ENCODE peak calls at places on chromosomes 3 and 15, in six cellular contexts. P is occipital lobe; G is body of pancreas; C is CD8-positive, alpha-beta memory T cell; H is stimulated activated CD4-positive, alpha-beta T cell treated with anti-CD3 and anti-CD28 coated beads, TNF-alpha, amount 100 ng/mL, for 4 hours; M is cardiac muscle cell. R is an unnamed sample.

GRCh38 chr3:13095408-13095861 is 22.2 kb upstream of the IQSEC1 start:
- DNase-seq in P (peak), G (no peak), C (peak), H (no peak), M (no peak), R (no peak)

GRCh38 chr15:25022233-25022632 is 67.4 kb downstream of the SNRPN start:
- DNase-seq in P (no peak), G (no peak), C (no peak), H (no peak), M (no peak), R (no peak)

GRCh38 chr3:128011140-128011539 is 41.1 kb upstream of the SEC61A1 start:
- DNase-seq in P (no peak), G (peak), C (no peak), H (no peak), M (peak), R (peak)

GRCh38 chr15:38325290-38325990 is 72.8 kb downstream of the SPRED1 start:
- DNase-seq in P (no peak), G (no peak), C (no peak), H (no peak), M (no peak), R (no peak)

GRCh38 chr3:165742351-165742750 is 94.9 kb downstream of the BCHE start:
- DNase-seq in P (no peak), G (no peak), C (no peak), H (no peak), M (no peak), R (no peak)

GRCh38 chr15:73593278-73594074 is 39.7 kb downstream of the NPTN start:
- DNase-seq in P (no peak), G (peak), C (no peak), H (no peak), M (no peak), R (no peak)

GRCh38 chr15:89785064-89785770 is 9.1 kb downstream of the MESP2 start:
- DNase-seq in P (no peak), G (no peak), C (no peak), H (no peak), M (no peak), R (peak)

GRCh38 chr3:32313723-32314473 is 75.4 kb downstream of the CMTM8 start:
- DNase-seq in P (no peak), G (no peak), C (no peak), H (peak), M (no peak), R (no peak)

GRCh38 chr3:114823061-114823460 is 324.0 kb downstream of the ZBTB20 start:
- DNase-seq in P (no peak), G (no peak), C (no peak), H (no peak), M (no peak), R (no peak)

GRCh38 chr15:70514236-70514635 is 249.1 kb downstream of the UACA start:
- DNase-seq in P (no peak), G (no peak), C (no peak), H (no peak), M (no peak), R (no peak)

GRCh38 chr3:108001457-108001856 is 89.4 kb downstream of the CD47 start:
- DNase-seq in P (no peak), G (no peak), C (no peak), H (no peak), M (no peak), R (no peak)

GRCh38 chr15:74776851-74777768 is 4.8 kb upstream of the CSK start:
- DNase-seq in P (no peak), G (peak), C (peak), H (no peak), M (peak), R (no peak)

GRCh38 chr3:127929818-127930217 is 14.8 kb downstream of the KBTBD12 start:
- DNase-seq in P (no peak), G (no peak), C (no peak), H (no peak), M (no peak), R (no peak)

GRCh38 chr3:148727242-148727641 is 29.5 kb downstream of the AGTR1 start:
- DNase-seq in P (peak), G (peak), C (no peak), H (no peak), M (peak), R (no peak)

GRCh38 chr3:50652709-50653108 is 22.0 kb upstream of the DOCK3 start:
- DNase-seq in P (no peak), G (peak), C (peak), H (peak), M (peak), R (no peak)

GRCh38 chr3:116474356-116475200 is 29.3 kb upstream of the LSAMP start:
- DNase-seq in P (no peak), G (no peak), C (no peak), H (no peak), M (peak), R (no peak)

GRCh38 chr3:72347819-72348319 is 500.4 kb downstream of the SHQ1 start:
- DNase-seq in P (peak), G (peak), C (peak), H (no peak), M (peak), R (no peak)

GRCh38 chr3:123782488-123782887 is 101.6 kb downstream of the MYLK start:
- DNase-seq in P (no peak), G (no peak), C (no peak), H (no peak), M (no peak), R (no peak)

GRCh38 chr15:38549222-38549621 is 15.4 kb downstream of the RASGRP1 start:
- DNase-seq in P (no peak), G (no peak), C (no peak), H (no peak), M (no peak), R (no peak)

GRCh38 chr3:153977148-153977547 is 144.0 kb upstream of the ARHGEF26 start:
- DNase-seq in P (peak), G (no peak), C (no peak), H (no peak), M (no peak), R (no peak)

GRCh38 chr3:15386352-15386751 is 41.0 kb downstream of the METTL6 start:
- DNase-seq in P (no peak), G (no peak), C (no peak), H (no peak), M (no peak), R (no peak)

GRCh38 chr15:81929557-81929956 is 116.3 kb downstream of the MEX3B start:
- DNase-seq in P (no peak), G (no peak), C (no peak), H (no peak), M (no peak), R (no peak)

GRCh38 chr3:128473180-128473519 is 6.5 kb upstream of the DNAJB8 start:
- DNase-seq in P (no peak), G (peak), C (no peak), H (no peak), M (no peak), R (no peak)

GRCh38 chr15:85607141-85607806 is 187.5 kb downstream of the KLHL25 start:
- DNase-seq in P (no peak), G (no peak), C (no peak), H (no peak), M (no peak), R (no peak)

GRCh38 chr15:39969871-39970270 is 36.0 kb downstream of the EIF2AK4 start:
- DNase-seq in P (peak), G (peak), C (no peak), H (no peak), M (no peak), R (peak)

GRCh38 chr3:111812680-111813079 is 46.4 kb upstream of the PHLDB2 start:
- DNase-seq in P (no peak), G (no peak), C (no peak), H (no peak), M (no peak), R (no peak)

GRCh38 chr3:177589041-177589650 is 391.9 kb upstream of the TBL1XR1 start:
- DNase-seq in P (no peak), G (no peak), C (no peak), H (no peak), M (no peak), R (no peak)

GRCh38 chr3:123883656-123884257 is 375 bp downstream of the MYLK start:
- DNase-seq in P (no peak), G (peak), C (no peak), H (no peak), M (peak), R (peak)

GRCh38 chr15:39581501-39582285 is 814 bp downstream of the THBS1 start:
- DNase-seq in P (no peak), G (peak), C (no peak), H (no peak), M (peak), R (peak)

GRCh38 chr3:194450341-194450740 is 36.5 kb downstream of the ATP13A3 start:
- DNase-seq in P (no peak), G (peak), C (no peak), H (no peak), M (no peak), R (no peak)

GRCh38 chr3:117751691-117752090 is 1042.1 kb downstream of the TUSC7 start:
- DNase-seq in P (no peak), G (no peak), C (no peak), H (no peak), M (no peak), R (no peak)

GRCh38 chr3:113271189-113271588 is 59.8 kb downstream of the BOC start:
- DNase-seq in P (no peak), G (peak), C (no peak), H (no peak), M (no peak), R (peak)

GRCh38 chr3:88936837-88937236 is 170.6 kb upstream of the EPHA3 start:
- DNase-seq in P (no peak), G (no peak), C (no peak), H (no peak), M (no peak), R (no peak)

R was measured in right lobe of liver.